ENCODE peak calls at places on chromosomes 4 and X, in six cellular contexts. R is left colon, U is suprapubic skin, V is HFFc6, O is RCC 7860, T is AG10803. G is an unnamed sample.

GRCh38 chr4:146776691-146777090 is 138.0 kb downstream of the POU4F2 start:
- DNase-seq in R (no peak), U (peak; percentile 40), V (no peak), O (no peak), T (no peak), G (no peak)

GRCh38 chr4:103152381-103152780 is 45.8 kb downstream of the CENPE start:
- DNase-seq in R (no peak), U (no peak), V (no peak), O (no peak), T (no peak), G (no peak)

GRCh38 chr4:59057804-59058203 is 1947.6 kb upstream of the IGFBP7 start:
- DNase-seq in R (no peak), U (no peak), V (no peak), O (no peak), T (no peak), G (no peak)

GRCh38 chr4:77190053-77190452 is 33.0 kb downstream of the CCNG2 start:
- DNase-seq in R (no peak), U (no peak), V (no peak), O (no peak), T (no peak), G (no peak)

GRCh38 chrX:22338740-22339139 is 66.0 kb downstream of the CBLL2 start:
- DNase-seq in R (no peak), U (no peak), V (no peak), O (no peak), T (peak; percentile 12), G (no peak)

GRCh38 chr4:110344165-110344564 is 131.8 kb upstream of the ENPEP start:
- DNase-seq in R (peak; percentile 9), U (no peak), V (no peak), O (no peak), T (no peak), G (no peak)

GRCh38 chrX:54921427-54922021 is 900 bp downstream of the TRO start:
- DNase-seq in R (peak; percentile 40), U (no peak), V (peak; percentile 56), O (no peak), T (peak; percentile 52), G (no peak)

GRCh38 chr4:7973545-7973981 is 33.9 kb upstream of the AFAP1 start:
- DNase-seq in R (no peak), U (no peak), V (peak; percentile 79), O (peak; percentile 61), T (peak; percentile 68), G (no peak)

GRCh38 chr4:86980230-86980629 is 45.4 kb downstream of the AFF1 start:
- DNase-seq in R (no peak), U (no peak), V (no peak), O (no peak), T (no peak), G (no peak)

GRCh38 chrX:146658379-146658778 is 151.2 kb upstream of the CXorf51B start:
- DNase-seq in R (no peak), U (no peak), V (no peak), O (no peak), T (no peak), G (no peak)

GRCh38 chr4:77310931-77311330 is 153.9 kb downstream of the CCNG2 start:
- DNase-seq in R (no peak), U (no peak), V (no peak), O (no peak), T (peak; percentile 61), G (no peak)

GRCh38 chrX:92224406-92224805 is 445.2 kb downstream of the PCDH11X start:
- DNase-seq in R (no peak), U (no peak), V (no peak), O (no peak), T (no peak), G (no peak)

GRCh38 chrX:133419911-133420310 is 4.6 kb upstream of the GPC4 start:
- DNase-seq in R (no peak), U (no peak), V (no peak), O (no peak), T (no peak), G (no peak)

GRCh38 chrX:128816919-128817318 is 706.4 kb downstream of the SMARCA1 start:
- DNase-seq in R (no peak), U (no peak), V (no peak), O (no peak), T (no peak), G (no peak)

GRCh38 chr4:99586322-99586721 is 11.7 kb downstream of the MTTP start:
- DNase-seq in R (no peak), U (no peak), V (no peak), O (no peak), T (no peak), G (no peak)

GRCh38 chr4:140238353-140239041 is 84.5 kb upstream of the MAML3 start:
- DNase-seq in R (peak; percentile 92), U (peak; percentile 91), V (peak; percentile 61), O (no peak), T (peak; percentile 91), G (no peak)

GRCh38 chr4:40976343-40976742 is 226.6 kb downstream of the NSUN7 start:
- DNase-seq in R (peak; percentile 34), U (no peak), V (peak; percentile 47), O (peak; percentile 50), T (peak; percentile 66), G (no peak)

GRCh38 chr4:4418676-4419370 is 31.9 kb downstream of the NSG1 start:
- DNase-seq in R (no peak), U (no peak), V (no peak), O (no peak), T (no peak), G (no peak)

GRCh38 chrX:42567268-42567667 is 210.7 kb downstream of the PPP1R2C start:
- DNase-seq in R (no peak), U (no peak), V (no peak), O (peak; percentile 5), T (no peak), G (no peak)

GRCh38 chrX:17519349-17519748 is 144.3 kb downstream of the NHS start:
- DNase-seq in R (no peak), U (peak; percentile 71), V (no peak), O (no peak), T (peak; percentile 84), G (no peak)

GRCh38 chrX:109373468-109373867 is 108.4 kb downstream of the GUCY2F start:
- DNase-seq in R (no peak), U (no peak), V (no peak), O (no peak), T (no peak), G (no peak)

GRCh38 chr4:3073158-3074077 is 920 bp downstream of the HTT-AS start:
- DNase-seq in R (no peak), U (peak; percentile 76), V (no peak), O (no peak), T (no peak), G (no peak)

GRCh38 chrX:150507251-150507856 is 61.1 kb upstream of the MTM1 start:
- DNase-seq in R (peak; percentile 49), U (no peak), V (no peak), O (no peak), T (peak; percentile 14), G (no peak)

GRCh38 chr4:153318696-153319320 is 25.7 kb upstream of the MND1 start:
- DNase-seq in R (no peak), U (no peak), V (peak; percentile 37), O (peak; percentile 16), T (peak; percentile 53), G (no peak)

GRCh38 chr4:36278789-36279188 is 2.6 kb upstream of the DTHD1 start:
- DNase-seq in R (no peak), U (no peak), V (no peak), O (no peak), T (no peak), G (no peak)

GRCh38 chrX:102042706-102043325 is 82.7 kb upstream of the TCEAL2 start:
- DNase-seq in R (no peak), U (peak; percentile 34), V (peak; percentile 85), O (no peak), T (peak; percentile 50), G (no peak)

GRCh38 chrX:39898147-39898546 is 199.6 kb downstream of the BCOR start:
- DNase-seq in R (no peak), U (peak; percentile 41), V (no peak), O (no peak), T (no peak), G (no peak)

G was measured in cortex of kidney.